ENCODE peak calls at places on chromosomes 12 and 14, in five cellular contexts. One of them, this sample, is unnamed. For H3K4me1, the result is how much of the 10 kb centered on the place peaks cover.

GRCh38 chr12:46357438-46358324 is 14.9 kb downstream of the SLC38A2 start:
- DNase-seq in IMR-90: peak
- DNase-seq in PC-3: peak
- DNase-seq in mammary epithelial cell: peak
- DNase-seq in K562: no peak
- DNase-seq in this sample: no peak

GRCh38 chr12:106084048-106084671 is 54.6 kb downstream of the NUAK1 start:
- DNase-seq in mammary epithelial cell: peak
- DNase-seq in PC-3: peak
- DNase-seq in K562: no peak
- DNase-seq in IMR-90: peak
- DNase-seq in this sample: no peak

GRCh38 chr12:109539508-109539907 is 33.8 kb downstream of the MMAB start:
- DNase-seq in K562: no peak
- DNase-seq in PC-3: peak
- DNase-seq in mammary epithelial cell: no peak
- DNase-seq in IMR-90: peak
- DNase-seq in this sample: no peak

GRCh38 chr12:1505576-1505975 is 88.8 kb downstream of the FBXL14 start:
- DNase-seq in K562: no peak
- DNase-seq in PC-3: no peak
- DNase-seq in mammary epithelial cell: no peak
- DNase-seq in IMR-90: no peak
- DNase-seq in this sample: no peak

GRCh38 chr14:62138593-62138992 is 376.4 kb downstream of the SNAPC1 start:
- DNase-seq in K562: no peak
- DNase-seq in mammary epithelial cell: no peak
- DNase-seq in PC-3: no peak
- DNase-seq in IMR-90: peak
- DNase-seq in this sample: no peak

GRCh38 chr14:21058903-21059302 is 1.3 kb downstream of the RNASE8 start:
- DNase-seq in IMR-90: no peak
- DNase-seq in mammary epithelial cell: no peak
- DNase-seq in PC-3: no peak
- DNase-seq in K562: no peak
- DNase-seq in this sample: no peak

GRCh38 chr14:22268875-22269274 is 320.1 kb downstream of the DAD1 start:
- DNase-seq in IMR-90: peak
- DNase-seq in PC-3: peak
- DNase-seq in mammary epithelial cell: peak
- DNase-seq in K562: no peak
- DNase-seq in this sample: no peak

GRCh38 chr12:64147011-64147671 is 75.0 kb downstream of the KICS2 start:
- DNase-seq in PC-3: no peak
- DNase-seq in K562: no peak
- DNase-seq in IMR-90: no peak
- DNase-seq in mammary epithelial cell: no peak
- DNase-seq in this sample: no peak

GRCh38 chr12:2877959-2878732 is 1.1 kb downstream of the RHNO1 start:
- DNase-seq in K562: no peak
- DNase-seq in mammary epithelial cell: peak
- DNase-seq in PC-3: no peak
- DNase-seq in IMR-90: peak
- DNase-seq in this sample: no peak

GRCh38 chr12:71671816-71672215 is 7.7 kb downstream of the THAP2 start:
- DNase-seq in PC-3: no peak
- DNase-seq in IMR-90: no peak
- DNase-seq in K562: peak
- DNase-seq in mammary epithelial cell: no peak
- DNase-seq in this sample: no peak

GRCh38 chr12:128810182-128811127 is 13.3 kb downstream of the SLC15A4 start:
- DNase-seq in IMR-90: no peak
- DNase-seq in K562: no peak
- DNase-seq in mammary epithelial cell: no peak
- DNase-seq in PC-3: no peak
- DNase-seq in this sample: no peak

GRCh38 chr12:25694072-25694471 is 141.0 kb upstream of the LMNTD1 start:
- DNase-seq in PC-3: peak
- DNase-seq in K562: no peak
- DNase-seq in IMR-90: peak
- DNase-seq in mammary epithelial cell: peak
- DNase-seq in this sample: no peak

GRCh38 chr12:1914116-1914911 is 4.1 kb downstream of the CACNA2D4 start:
- DNase-seq in PC-3: no peak
- DNase-seq in K562: peak
- DNase-seq in mammary epithelial cell: no peak
- DNase-seq in IMR-90: no peak
- DNase-seq in this sample: peak

GRCh38 chr14:77979171-77979570 is 179.3 kb downstream of the ADCK1 start:
- DNase-seq in K562: no peak
- DNase-seq in mammary epithelial cell: no peak
- DNase-seq in PC-3: no peak
- DNase-seq in IMR-90: no peak
- DNase-seq in this sample: no peak

GRCh38 chr12:51307655-51308593 is 16.1 kb downstream of the BIN2 start:
- DNase-seq in PC-3: peak
- DNase-seq in IMR-90: peak
- DNase-seq in K562: peak
- DNase-seq in mammary epithelial cell: peak
- DNase-seq in this sample: peak

GRCh38 chr12:109833307-109834189 is at the start of gene TRPV4:
- DNase-seq in PC-3: peak
- DNase-seq in K562: peak
- DNase-seq in mammary epithelial cell: peak
- DNase-seq in IMR-90: peak
- DNase-seq in this sample: no peak

GRCh38 chr12:46259071-46259470 is 9.8 kb downstream of the SLC38A1 start:
- DNase-seq in PC-3: peak
- DNase-seq in K562: no peak
- DNase-seq in IMR-90: no peak
- DNase-seq in mammary epithelial cell: no peak
- DNase-seq in this sample: no peak

GRCh38 chr12:3744216-3744883 is 8.6 kb downstream of the CRACR2A start:
- DNase-seq in mammary epithelial cell: no peak
- DNase-seq in IMR-90: no peak
- DNase-seq in K562: no peak
- DNase-seq in PC-3: no peak
- DNase-seq in this sample: peak

GRCh38 chr14:93702946-93703345 is 85.3 kb downstream of the PRIMA1 start:
- DNase-seq in PC-3: no peak
- DNase-seq in IMR-90: no peak
- DNase-seq in mammary epithelial cell: no peak
- DNase-seq in K562: no peak
- DNase-seq in this sample: no peak

GRCh38 chr12:113157218-113157859 is 7.8 kb downstream of the CFAP73 start:
- DNase-seq in IMR-90: no peak
- DNase-seq in K562: no peak
- DNase-seq in PC-3: no peak
- DNase-seq in mammary epithelial cell: no peak
- DNase-seq in this sample: no peak

GRCh38 chr14:67697006-67697405 is 1.4 kb upstream of the RDH11 start:
- DNase-seq in IMR-90: no peak
- DNase-seq in mammary epithelial cell: no peak
- DNase-seq in K562: no peak
- DNase-seq in PC-3: no peak
- DNase-seq in this sample: no peak

GRCh38 chr12:48923117-48923516 is 2.2 kb downstream of the FKBP11 start:
- DNase-seq in K562: no peak
- DNase-seq in mammary epithelial cell: no peak
- DNase-seq in PC-3: no peak
- DNase-seq in IMR-90: no peak
- DNase-seq in this sample: no peak

GRCh38 chr12:107369006-107369405 is 275.7 kb upstream of the CRY1 start:
- DNase-seq in PC-3: no peak
- DNase-seq in mammary epithelial cell: no peak
- DNase-seq in IMR-90: no peak
- DNase-seq in K562: no peak
- DNase-seq in this sample: no peak

GRCh38 chr14:53999061-53999488 is 42.5 kb upstream of the BMP4 start:
- DNase-seq in PC-3: no peak
- DNase-seq in mammary epithelial cell: peak
- DNase-seq in K562: no peak
- DNase-seq in IMR-90: peak
- DNase-seq in this sample: no peak

GRCh38 chr12:32820376-32820931 is 64.8 kb upstream of the YARS2 start:
- DNase-seq in IMR-90: no peak
- DNase-seq in PC-3: no peak
- DNase-seq in K562: no peak
- DNase-seq in mammary epithelial cell: no peak
- DNase-seq in this sample: no peak

GRCh38 chr12:51865470-51865745 is 16.9 kb upstream of the FIGNL2 start:
- DNase-seq in K562: no peak
- DNase-seq in PC-3: no peak
- DNase-seq in mammary epithelial cell: no peak
- DNase-seq in IMR-90: no peak
- DNase-seq in this sample: no peak

GRCh38 chr12:18262514-18262913 is 1.2 kb downstream of the PIK3C2G start:
- DNase-seq in IMR-90: peak
- DNase-seq in PC-3: peak
- DNase-seq in mammary epithelial cell: peak
- DNase-seq in K562: no peak
- DNase-seq in this sample: no peak

GRCh38 chr14:100439781-100440180 is 116.6 kb downstream of the SLC25A47 start:
- DNase-seq in K562: no peak
- DNase-seq in IMR-90: no peak
- DNase-seq in mammary epithelial cell: peak
- DNase-seq in PC-3: peak
- DNase-seq in this sample: peak
- H3K9ac ChIP-seq in K562: peak
- H3K9ac ChIP-seq in IMR-90: no peak
- H3K9ac ChIP-seq in mammary epithelial cell: peak
- H3K9ac ChIP-seq in PC-3: peak
- H3K9ac ChIP-seq in this sample: peak

DNA sequence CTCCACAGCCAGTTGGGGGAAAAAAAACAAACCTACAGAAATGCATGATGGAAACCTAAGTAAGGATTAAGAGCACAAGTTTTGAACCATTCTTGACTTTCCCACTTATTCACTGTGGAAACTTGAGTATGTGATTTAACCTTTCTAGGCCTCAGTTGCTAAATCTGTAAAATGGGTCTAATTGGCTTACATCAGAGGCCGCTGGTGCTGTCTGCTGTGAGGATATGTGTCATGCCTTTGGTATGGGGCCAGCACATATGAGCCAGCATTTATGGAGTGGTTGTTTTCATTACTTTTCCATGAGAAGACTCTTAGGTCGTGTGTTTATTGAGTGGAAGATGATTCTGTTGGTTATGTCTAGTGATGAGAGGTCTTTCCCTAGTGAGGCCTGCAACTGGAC is 102.4 kb downstream of the ESR2 start:
- DNase-seq in PC-3: peak
- DNase-seq in IMR-90: peak
- DNase-seq in K562: no peak
- DNase-seq in mammary epithelial cell: peak
- DNase-seq in this sample: no peak
- H3K4me1 ChIP-seq in PC-3: under half
- H3K4me1 ChIP-seq in IMR-90: under half
- H3K4me1 ChIP-seq in K562: under half
- H3K4me1 ChIP-seq in mammary epithelial cell: under half
- H3K4me1 ChIP-seq in this sample: under half

GRCh38 chr14:104703269-104703668 is 13.9 kb downstream of the INF2 start:
- DNase-seq in PC-3: no peak
- DNase-seq in mammary epithelial cell: no peak
- DNase-seq in K562: no peak
- DNase-seq in IMR-90: no peak
- DNase-seq in this sample: no peak
- H3K9ac ChIP-seq in PC-3: no peak
- H3K9ac ChIP-seq in mammary epithelial cell: no peak
- H3K9ac ChIP-seq in K562: no peak
- H3K9ac ChIP-seq in IMR-90: no peak
- H3K9ac ChIP-seq in this sample: no peak

GRCh38 chr14:73461478-73462077 is 3.2 kb upstream of the NUMB start:
- DNase-seq in mammary epithelial cell: no peak
- DNase-seq in IMR-90: no peak
- DNase-seq in PC-3: no peak
- DNase-seq in K562: no peak
- DNase-seq in this sample: no peak
- H3K4me1 ChIP-seq in mammary epithelial cell: half or more
- H3K4me1 ChIP-seq in IMR-90: under half
- H3K4me1 ChIP-seq in PC-3: under half
- H3K4me1 ChIP-seq in K562: under half
- H3K4me1 ChIP-seq in this sample: under half

DNA sequence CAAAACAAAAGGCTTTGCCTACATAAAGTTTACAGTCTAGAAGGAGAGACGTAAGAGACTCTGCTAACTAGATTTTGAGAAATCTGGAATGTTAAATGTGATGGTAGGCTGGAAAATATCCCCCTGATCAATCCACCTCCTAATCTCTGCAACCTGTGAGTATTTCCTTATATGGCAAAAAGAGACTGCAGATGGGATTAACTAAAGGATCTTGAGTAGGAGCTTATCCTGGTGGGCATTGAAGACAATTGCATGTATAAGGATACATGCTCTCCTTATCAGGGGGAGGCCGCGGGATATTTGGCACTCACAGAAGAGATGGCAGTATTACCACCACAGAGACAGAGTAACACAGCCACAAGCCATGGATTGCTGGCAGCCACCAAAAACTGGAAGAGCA is 95.2 kb downstream of the EGLN3 start:
- DNase-seq in K562: no peak
- DNase-seq in PC-3: no peak
- DNase-seq in mammary epithelial cell: no peak
- DNase-seq in IMR-90: no peak
- DNase-seq in this sample: no peak
- H3K9ac ChIP-seq in K562: no peak
- H3K9ac ChIP-seq in PC-3: no peak
- H3K9ac ChIP-seq in mammary epithelial cell: no peak
- H3K9ac ChIP-seq in IMR-90: no peak
- H3K9ac ChIP-seq in this sample: no peak